ENCODE peak calls at places on chromosomes 11 and 22, in seven cellular contexts. U is SK-N-SH, P is GM12878, R is HepG2, F is GM12892, M is K562, Y is H1. A is an unnamed sample.

GRCh38 chr11:101470881-101471535 is 112.8 kb downstream of the TRPC6 start:
- DNase-seq in U (no peak), Y (no peak), R (peak; percentile 25), P (no peak), F (no peak), M (no peak), A (no peak)

GRCh38 chr11:87394924-87395323 is 357.2 kb downstream of the TMEM135 start:
- DNase-seq in U (no peak), F (no peak), M (no peak), P (no peak), R (no peak), Y (no peak), A (no peak)

GRCh38 chr22:36384766-36385400 is 2.9 kb downstream of the MYH9 start:
- DNase-seq in M (no peak), P (no peak), U (peak; percentile 61), R (no peak), F (no peak), Y (no peak), A (no peak)

GRCh38 chr11:72643547-72643946 is 30.7 kb downstream of the PDE2A start:
- DNase-seq in M (no peak), R (no peak), U (no peak), P (no peak), Y (no peak), F (no peak), A (no peak)

GRCh38 chr11:10328314-10329090 is 23.6 kb downstream of the ADM start:
- DNase-seq in U (no peak), R (no peak), P (no peak), Y (no peak), F (no peak), M (no peak), A (no peak)

GRCh38 chr11:106585061-106585460 is 433.2 kb downstream of the GUCY1A2 start:
- DNase-seq in Y (no peak), P (no peak), F (no peak), M (no peak), U (peak; percentile 1), R (peak; percentile 20), A (no peak)

GRCh38 chr22:27626675-27627443 is 174.7 kb downstream of the MN1 start:
- DNase-seq in P (no peak), U (no peak), R (peak; percentile 18), Y (no peak), M (no peak), F (no peak), A (no peak)

GRCh38 chr11:130390071-130390758 is 38.2 kb downstream of the ADAMTS8 start:
- DNase-seq in M (peak; percentile 21), Y (no peak), U (no peak), P (no peak), F (no peak), R (peak; percentile 66), A (no peak)

GRCh38 chr11:46357483-46357936 is 10.2 kb downstream of the DGKZ start:
- DNase-seq in Y (no peak), R (no peak), U (no peak), F (no peak), M (no peak), P (no peak), A (no peak)

GRCh38 chr22:30298005-30298701 is 8.8 kb upstream of the CASTOR1 start:
- DNase-seq in Y (no peak), R (no peak), P (no peak), M (no peak), F (no peak), U (no peak), A (no peak)
- TF ChIP-seq POLR2AphosphoS5 in Y (no peak), R (no peak), P (no peak), M (no peak), F (no peak), U (no peak), A (no peak)

GRCh38 chr22:43393132-43393844 is 18.5 kb upstream of the MPPED1 start:
- DNase-seq in Y (no peak), U (no peak), F (no peak), M (no peak), R (peak; percentile 75), P (no peak), A (no peak)

GRCh38 chr22:43389227-43389836 is 22.5 kb upstream of the MPPED1 start:
- DNase-seq in P (no peak), F (no peak), Y (no peak), R (peak; percentile 51), U (no peak), M (no peak), A (no peak)

GRCh38 chr22:43390166-43390565 is 21.6 kb upstream of the MPPED1 start:
- DNase-seq in R (no peak), P (no peak), U (no peak), F (no peak), M (no peak), Y (no peak), A (no peak)

GRCh38 chr22:43392385-43392989 is 19.3 kb upstream of the MPPED1 start:
- DNase-seq in M (no peak), F (no peak), Y (no peak), U (no peak), P (no peak), R (no peak), A (no peak)

DNA sequence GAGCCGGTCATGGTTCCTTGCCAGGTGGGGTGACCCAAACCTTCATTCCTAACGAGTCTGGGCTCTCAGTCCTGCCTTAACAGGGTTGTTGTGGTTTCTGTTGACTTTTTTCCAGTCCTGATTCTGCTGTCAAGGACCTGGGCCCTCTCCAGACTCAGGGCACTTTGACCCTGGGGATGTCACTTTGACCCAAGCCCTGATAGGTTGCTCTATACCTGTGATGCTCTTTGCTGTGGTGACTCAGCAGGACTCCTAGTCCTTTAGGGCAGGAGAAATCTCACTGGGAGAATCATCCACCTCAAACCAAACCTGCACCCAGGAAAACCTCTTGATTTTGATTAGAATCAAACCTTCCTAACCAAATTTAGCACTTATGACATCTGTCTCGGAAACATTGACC is 20.5 kb upstream of the MPPED1 start:
- DNase-seq in R (peak; percentile 57), U (no peak), M (no peak), Y (no peak), P (no peak), F (no peak), A (no peak)
- TF ChIP-seq TAF1 in R (no peak), U (no peak), M (no peak), Y (no peak), P (no peak), F (no peak), A (no peak)

GRCh38 chr11:67119577-67120391 is 721 bp downstream of the KDM2A start:
- DNase-seq in M (peak; percentile 41), R (no peak), F (no peak), P (no peak), U (peak; percentile 79), Y (peak; percentile 54), A (no peak)
- TF ChIP-seq POLR2AphosphoS5 in M (no peak), R (no peak), F (no peak), P (no peak), U (no peak), Y (no peak), A (no peak)

DNA sequence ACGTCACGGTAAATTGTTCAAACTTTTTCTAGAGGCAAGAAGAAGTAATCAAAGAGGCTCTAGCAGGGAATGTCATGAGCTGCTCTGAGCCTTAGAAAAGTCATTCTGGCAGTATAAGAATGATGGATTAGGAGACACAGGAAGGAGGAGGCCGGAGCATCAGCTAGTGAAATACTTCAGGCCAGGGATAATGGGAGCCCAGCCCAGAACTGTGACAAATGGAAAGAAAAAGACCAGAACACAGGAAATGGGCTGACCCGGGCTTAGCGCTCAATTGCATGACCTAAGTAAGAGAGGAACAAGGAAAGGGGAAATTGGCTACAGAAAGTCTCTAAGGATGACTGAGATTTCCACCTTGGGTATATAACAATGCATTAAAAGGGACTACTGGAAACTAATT is 108.6 kb downstream of the LARGE1 start:
- DNase-seq in Y (no peak), M (no peak), P (no peak), R (no peak), U (no peak), F (no peak), A (no peak)
- TF ChIP-seq TAF1 in Y (no peak), M (no peak), P (no peak), R (no peak), U (no peak), F (no peak), A (no peak)

GRCh38 chr22:30301995-30302809 is 12.9 kb upstream of the CASTOR1 start:
- DNase-seq in R (no peak), P (no peak), F (no peak), U (no peak), Y (no peak), M (no peak), A (no peak)
- TF ChIP-seq POLR2AphosphoS5 in R (no peak), P (no peak), F (no peak), U (no peak), Y (no peak), M (no peak), A (no peak)

DNA sequence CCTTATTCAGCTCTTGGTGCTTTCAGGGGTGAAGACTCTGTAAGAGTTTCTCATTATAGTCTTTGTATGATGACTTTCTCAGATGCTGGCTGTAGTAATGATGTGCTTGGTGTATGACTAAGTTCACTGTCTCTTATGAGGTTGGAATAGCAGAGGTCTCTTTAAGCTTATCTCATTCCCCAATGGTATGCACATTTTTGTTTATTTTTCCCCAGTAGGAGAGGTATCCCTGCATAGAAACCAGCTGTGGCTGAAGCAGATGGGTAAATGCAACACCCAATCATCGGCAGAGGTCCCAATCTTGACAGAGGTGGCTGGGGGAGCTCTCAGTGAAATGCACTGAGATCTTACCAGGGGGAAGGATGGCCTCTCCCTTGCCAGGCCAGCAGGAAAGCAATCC is 34.6 kb downstream of the BBOX1 start:
- DNase-seq in P (no peak), R (no peak), F (no peak), M (no peak), U (no peak), Y (no peak), A (no peak)
- TF ChIP-seq TAF1 in P (no peak), R (no peak), F (no peak), M (no peak), U (no peak), Y (no peak), A (no peak)

DNA sequence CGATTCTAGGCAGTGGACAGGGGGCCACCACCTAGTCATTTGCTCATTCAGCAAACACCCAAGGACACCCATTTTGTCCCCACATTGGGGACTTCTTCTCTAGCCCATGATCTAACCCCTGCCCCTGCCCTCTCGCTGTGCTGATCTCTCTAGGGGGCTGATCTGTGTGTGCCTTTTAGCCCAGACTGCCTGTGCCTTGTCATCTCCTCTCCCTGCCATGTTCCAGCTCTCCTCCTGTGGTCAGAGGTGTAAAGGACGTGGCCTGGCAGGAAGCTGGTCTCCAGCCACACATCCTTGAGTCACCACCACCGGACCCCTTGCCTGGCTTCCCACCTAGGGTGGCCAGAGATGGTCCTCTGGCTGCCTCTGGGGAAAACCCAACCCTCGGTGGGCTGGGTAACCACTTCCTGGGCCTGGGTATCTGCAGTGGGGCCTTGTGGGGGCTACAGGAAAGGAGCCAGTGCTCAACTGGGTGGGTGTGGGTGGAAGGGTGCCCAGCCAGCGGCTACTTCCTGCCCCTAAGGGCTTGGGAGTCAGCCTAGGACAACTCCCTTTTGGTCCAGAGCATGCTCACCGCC is 1.3 kb downstream of the CTSW start:
- DNase-seq in Y (no peak), U (no peak), R (no peak), P (no peak), F (no peak), M (no peak), A (no peak)
- TF ChIP-seq POLR2AphosphoS5 in Y (no peak), U (no peak), R (no peak), P (no peak), F (no peak), M (no peak), A (peak; percentile 24)

GRCh38 chr11:113288286-113288863 is 26.0 kb upstream of the TTC12 start:
- DNase-seq in U (no peak), F (no peak), R (peak; percentile 20), Y (peak; percentile 32), M (no peak), P (no peak), A (no peak)
- TF ChIP-seq TAF1 in U (no peak), F (no peak), R (no peak), Y (no peak), M (no peak), P (no peak), A (no peak)

A was measured in GM12891.